ENCODE peak calls at places on chromosomes 1 and 21, in six cellular contexts. One of them, this sample, is unnamed.

GRCh38 chr1:244370060-244370637 is 81.6 kb downstream of the ADSS2 start:
- DNase-seq in A549: no peak
- DNase-seq in T-cell: no peak
- DNase-seq in mucosa of gallbladder: no peak
- DNase-seq in iris pigment epithelial cell: no peak
- DNase-seq in GM18507: no peak
- DNase-seq in this sample: no peak

GRCh38 chr1:52263153-52263910 is 102.7 kb downstream of the CC2D1B start:
- DNase-seq in GM18507: no peak
- DNase-seq in T-cell: no peak
- DNase-seq in A549: no peak
- DNase-seq in mucosa of gallbladder: no peak
- DNase-seq in iris pigment epithelial cell: peak; percentile 13
- DNase-seq in this sample: no peak

GRCh38 chr1:44239337-44239960 is 26.2 kb downstream of the DMAP1 start:
- DNase-seq in GM18507: no peak
- DNase-seq in mucosa of gallbladder: no peak
- DNase-seq in iris pigment epithelial cell: peak; percentile 46
- DNase-seq in A549: no peak
- DNase-seq in T-cell: no peak
- DNase-seq in this sample: peak; percentile 55

GRCh38 chr1:230752407-230752806 is 5.2 kb downstream of the CAPN9 start:
- DNase-seq in A549: no peak
- DNase-seq in mucosa of gallbladder: peak; percentile 56
- DNase-seq in T-cell: no peak
- DNase-seq in GM18507: no peak
- DNase-seq in iris pigment epithelial cell: no peak
- DNase-seq in this sample: no peak

GRCh38 chr1:203362561-203363055 is 11.7 kb upstream of the FMOD start:
- DNase-seq in GM18507: no peak
- DNase-seq in T-cell: no peak
- DNase-seq in iris pigment epithelial cell: no peak
- DNase-seq in mucosa of gallbladder: no peak
- DNase-seq in A549: no peak
- DNase-seq in this sample: no peak

GRCh38 chr1:228376262-228376628 is 30.4 kb downstream of the TRIM11 start:
- DNase-seq in A549: no peak
- DNase-seq in mucosa of gallbladder: no peak
- DNase-seq in T-cell: no peak
- DNase-seq in iris pigment epithelial cell: peak; percentile 20
- DNase-seq in GM18507: no peak
- DNase-seq in this sample: no peak

GRCh38 chr21:37263827-37264226 is 3.3 kb downstream of the VPS26C start:
- DNase-seq in mucosa of gallbladder: no peak
- DNase-seq in iris pigment epithelial cell: peak; percentile 50
- DNase-seq in GM18507: no peak
- DNase-seq in T-cell: no peak
- DNase-seq in A549: no peak
- DNase-seq in this sample: no peak

GRCh38 chr21:43767980-43768867 is 7.9 kb downstream of the CSTB start:
- DNase-seq in mucosa of gallbladder: peak; percentile 77
- DNase-seq in T-cell: no peak
- DNase-seq in A549: peak; percentile 38
- DNase-seq in GM18507: no peak
- DNase-seq in iris pigment epithelial cell: peak; percentile 89
- DNase-seq in this sample: peak; percentile 61

GRCh38 chr1:223873044-223873443 is 27.3 kb upstream of the TP53BP2 start:
- DNase-seq in T-cell: no peak
- DNase-seq in iris pigment epithelial cell: no peak
- DNase-seq in A549: no peak
- DNase-seq in GM18507: no peak
- DNase-seq in mucosa of gallbladder: no peak
- DNase-seq in this sample: no peak

GRCh38 chr21:38766987-38767722 is 38.6 kb upstream of the ETS2 start:
- DNase-seq in A549: no peak
- DNase-seq in T-cell: peak; percentile 43
- DNase-seq in mucosa of gallbladder: no peak
- DNase-seq in GM18507: peak; percentile 74
- DNase-seq in iris pigment epithelial cell: no peak
- DNase-seq in this sample: no peak

This sample was measured in AG08396.